ENCODE peak calls at places on chromosomes 12 and 14, in ten cellular contexts. One of them, this sample, is unnamed.

GRCh38 chr14:23436327-23437141 is 1.1 kb upstream of the MYH7 start:
- DNase-seq in Caki2: no peak
- DNase-seq in lung: no peak
- DNase-seq in progenitor cell of endocrine pancreas: peak; percentile 49
- DNase-seq in BJ: no peak
- DNase-seq in EH: no peak
- DNase-seq in neural progenitor cell: peak; percentile 67
- DNase-seq in psoas muscle: no peak
- DNase-seq in right lobe of liver: no peak
- DNase-seq in prostate gland: no peak
- DNase-seq in this sample: no peak

GRCh38 chr12:4809449-4810218 is 89.4 kb downstream of the GALNT8 start:
- DNase-seq in lung: no peak
- DNase-seq in progenitor cell of endocrine pancreas: peak; percentile 50
- DNase-seq in BJ: no peak
- DNase-seq in EH: no peak
- DNase-seq in psoas muscle: no peak
- DNase-seq in right lobe of liver: no peak
- DNase-seq in prostate gland: no peak
- DNase-seq in neural progenitor cell: peak; percentile 66
- DNase-seq in Caki2: no peak
- DNase-seq in this sample: no peak

GRCh38 chr12:53231859-53232640 is at the start of gene RARG:
- DNase-seq in lung: peak; percentile 74
- DNase-seq in prostate gland: peak; percentile 66
- DNase-seq in progenitor cell of endocrine pancreas: no peak
- DNase-seq in right lobe of liver: peak; percentile 52
- DNase-seq in neural progenitor cell: peak; percentile 72
- DNase-seq in EH: peak; percentile 82
- DNase-seq in BJ: no peak
- DNase-seq in Caki2: peak; percentile 84
- DNase-seq in psoas muscle: peak; percentile 65
- DNase-seq in this sample: no peak

GRCh38 chr12:58521796-58522195 is 398.5 kb downstream of the LRIG3 start:
- DNase-seq in BJ: no peak
- DNase-seq in lung: no peak
- DNase-seq in neural progenitor cell: no peak
- DNase-seq in psoas muscle: no peak
- DNase-seq in Caki2: no peak
- DNase-seq in right lobe of liver: no peak
- DNase-seq in EH: peak; percentile 41
- DNase-seq in progenitor cell of endocrine pancreas: no peak
- DNase-seq in prostate gland: no peak
- DNase-seq in this sample: no peak

GRCh38 chr12:3453947-3454675 is 36.9 kb upstream of the PRMT8 start:
- DNase-seq in right lobe of liver: no peak
- DNase-seq in prostate gland: no peak
- DNase-seq in neural progenitor cell: peak; percentile 25
- DNase-seq in Caki2: peak; percentile 29
- DNase-seq in BJ: peak; percentile 33
- DNase-seq in lung: no peak
- DNase-seq in EH: peak; percentile 81
- DNase-seq in psoas muscle: no peak
- DNase-seq in progenitor cell of endocrine pancreas: no peak
- DNase-seq in this sample: no peak

GRCh38 chr14:56412453-56413434 is 166.9 kb upstream of the TMEM260 start:
- DNase-seq in prostate gland: no peak
- DNase-seq in neural progenitor cell: no peak
- DNase-seq in progenitor cell of endocrine pancreas: no peak
- DNase-seq in right lobe of liver: no peak
- DNase-seq in psoas muscle: no peak
- DNase-seq in EH: no peak
- DNase-seq in lung: no peak
- DNase-seq in Caki2: no peak
- DNase-seq in BJ: no peak
- DNase-seq in this sample: peak; percentile 77

GRCh38 chr14:92659765-92660561 is 88.5 kb downstream of the LGMN start:
- DNase-seq in EH: peak; percentile 31
- DNase-seq in right lobe of liver: peak; percentile 63
- DNase-seq in psoas muscle: no peak
- DNase-seq in progenitor cell of endocrine pancreas: no peak
- DNase-seq in lung: peak; percentile 64
- DNase-seq in BJ: no peak
- DNase-seq in prostate gland: peak; percentile 43
- DNase-seq in Caki2: no peak
- DNase-seq in neural progenitor cell: no peak
- DNase-seq in this sample: no peak

GRCh38 chr12:25715147-25715546 is 162.1 kb upstream of the LMNTD1 start:
- DNase-seq in progenitor cell of endocrine pancreas: no peak
- DNase-seq in right lobe of liver: no peak
- DNase-seq in neural progenitor cell: no peak
- DNase-seq in Caki2: no peak
- DNase-seq in prostate gland: no peak
- DNase-seq in psoas muscle: no peak
- DNase-seq in EH: peak; percentile 55
- DNase-seq in lung: no peak
- DNase-seq in BJ: peak; percentile 27
- DNase-seq in this sample: no peak

GRCh38 chr14:75690010-75690409 is 29.0 kb downstream of the TTLL5 start:
- DNase-seq in BJ: no peak
- DNase-seq in EH: no peak
- DNase-seq in Caki2: no peak
- DNase-seq in neural progenitor cell: no peak
- DNase-seq in progenitor cell of endocrine pancreas: no peak
- DNase-seq in lung: no peak
- DNase-seq in prostate gland: no peak
- DNase-seq in psoas muscle: no peak
- DNase-seq in right lobe of liver: no peak
- DNase-seq in this sample: peak; percentile 68

GRCh38 chr12:56894698-56895368 is 39.4 kb downstream of the SDR9C7 start:
- DNase-seq in neural progenitor cell: no peak
- DNase-seq in right lobe of liver: no peak
- DNase-seq in Caki2: no peak
- DNase-seq in psoas muscle: no peak
- DNase-seq in EH: no peak
- DNase-seq in progenitor cell of endocrine pancreas: no peak
- DNase-seq in lung: no peak
- DNase-seq in BJ: no peak
- DNase-seq in prostate gland: no peak
- DNase-seq in this sample: no peak

GRCh38 chr12:29782285-29782820 is 1.4 kb downstream of the TMTC1 start:
- DNase-seq in Caki2: peak; percentile 18
- DNase-seq in neural progenitor cell: peak; percentile 48
- DNase-seq in BJ: peak; percentile 22
- DNase-seq in psoas muscle: no peak
- DNase-seq in progenitor cell of endocrine pancreas: no peak
- DNase-seq in prostate gland: peak; percentile 11
- DNase-seq in right lobe of liver: no peak
- DNase-seq in EH: peak; percentile 4
- DNase-seq in lung: no peak
- DNase-seq in this sample: no peak

GRCh38 chr14:36394593-36394992 is 74.2 kb upstream of the MBIP start:
- DNase-seq in psoas muscle: no peak
- DNase-seq in EH: no peak
- DNase-seq in progenitor cell of endocrine pancreas: no peak
- DNase-seq in right lobe of liver: no peak
- DNase-seq in BJ: no peak
- DNase-seq in Caki2: no peak
- DNase-seq in prostate gland: no peak
- DNase-seq in neural progenitor cell: no peak
- DNase-seq in lung: no peak
- DNase-seq in this sample: no peak

GRCh38 chr14:50859296-50859624 is 12.6 kb upstream of the ABHD12B start:
- DNase-seq in prostate gland: no peak
- DNase-seq in BJ: no peak
- DNase-seq in psoas muscle: no peak
- DNase-seq in Caki2: no peak
- DNase-seq in lung: no peak
- DNase-seq in right lobe of liver: no peak
- DNase-seq in neural progenitor cell: no peak
- DNase-seq in progenitor cell of endocrine pancreas: no peak
- DNase-seq in EH: no peak
- DNase-seq in this sample: no peak

GRCh38 chr14:89137514-89138163 is 279.4 kb downstream of the FOXN3 start:
- DNase-seq in neural progenitor cell: no peak
- DNase-seq in BJ: peak; percentile 75
- DNase-seq in psoas muscle: peak; percentile 64
- DNase-seq in Caki2: peak; percentile 68
- DNase-seq in lung: peak; percentile 88
- DNase-seq in right lobe of liver: no peak
- DNase-seq in EH: peak; percentile 98
- DNase-seq in progenitor cell of endocrine pancreas: no peak
- DNase-seq in prostate gland: no peak
- DNase-seq in this sample: peak; percentile 68

GRCh38 chr12:10668526-10668925 is 5.3 kb downstream of the STYK1 start:
- DNase-seq in progenitor cell of endocrine pancreas: no peak
- DNase-seq in Caki2: no peak
- DNase-seq in psoas muscle: no peak
- DNase-seq in neural progenitor cell: no peak
- DNase-seq in prostate gland: no peak
- DNase-seq in lung: no peak
- DNase-seq in EH: no peak
- DNase-seq in right lobe of liver: no peak
- DNase-seq in BJ: no peak
- DNase-seq in this sample: no peak